ENCODE peak calls at places on chromosomes 5 and 9, in four cellular contexts. N is K562, H is HepG2, X is GM12878. A is an unnamed sample.

GRCh38 chr9:19922476-19923118 is 133.8 kb upstream of the SLC24A2 start:
- DNase-seq in N (no peak), H (peak; percentile 21), X (no peak), A (peak; percentile 81)

GRCh38 chr5:61768692-61769281 is 436.7 kb downstream of the ZSWIM6 start:
- DNase-seq in X (no peak), H (peak; percentile 70), N (peak; percentile 52), A (peak; percentile 70)

GRCh38 chr9:133210202-133210532 is 1.1 kb upstream of the OBP2B start:
- DNase-seq in N (no peak), H (peak; percentile 11), X (no peak), A (no peak)

GRCh38 chr5:74556631-74557595 is 83.6 kb downstream of the ENC1 start:
- DNase-seq in N (no peak), X (no peak), H (no peak), A (no peak)

GRCh38 chr5:35146386-35146785 is 83.9 kb downstream of the PRLR start:
- DNase-seq in N (no peak), H (no peak), X (no peak), A (no peak)

GRCh38 chr5:56322592-56322991 is 89.5 kb upstream of the ANKRD55 start:
- DNase-seq in H (no peak), X (no peak), N (no peak), A (no peak)

GRCh38 chr5:1200495-1201326 is 684 bp upstream of the SLC6A19 start:
- DNase-seq in X (no peak), N (peak; percentile 58), H (no peak), A (no peak)

GRCh38 chr5:1127991-1128785 is 16.3 kb upstream of the SLC12A7 start:
- DNase-seq in H (no peak), X (no peak), N (no peak), A (no peak)

GRCh38 chr9:89433826-89434225 is 64.1 kb downstream of the SEMA4D start:
- DNase-seq in N (no peak), H (no peak), X (no peak), A (no peak)

GRCh38 chr9:89935115-89935514 is 330.3 kb downstream of the GADD45G start:
- DNase-seq in H (no peak), X (no peak), N (no peak), A (no peak)

GRCh38 chr5:10726913-10727517 is 34.0 kb downstream of the DAP start:
- DNase-seq in H (no peak), X (no peak), N (no peak), A (no peak)

GRCh38 chr5:17256171-17256570 is 38.7 kb downstream of the BASP1 start:
- DNase-seq in X (no peak), H (no peak), N (no peak), A (no peak)

GRCh38 chr5:155906046-155906445 is 420.9 kb upstream of the SGCD start:
- DNase-seq in N (no peak), X (no peak), H (no peak), A (no peak)

GRCh38 chr9:70076678-70077077 is 33.0 kb downstream of the MAMDC2 start:
- DNase-seq in X (no peak), H (no peak), N (no peak), A (no peak)

GRCh38 chr9:84061613-84062205 is 81.1 kb downstream of the RMI1 start:
- DNase-seq in X (no peak), N (no peak), H (no peak), A (no peak)

GRCh38 chr9:27940535-27940934 is 367.3 kb upstream of the C9orf72 start:
- DNase-seq in X (no peak), H (no peak), N (no peak), A (no peak)

GRCh38 chr9:137639303-137640051 is 20.7 kb downstream of the EHMT1 start:
- DNase-seq in H (no peak), X (no peak), N (no peak), A (no peak)
- TF ChIP-seq FOXK2 in H (no peak), X (no peak), N (no peak), A (no peak)

DNA sequence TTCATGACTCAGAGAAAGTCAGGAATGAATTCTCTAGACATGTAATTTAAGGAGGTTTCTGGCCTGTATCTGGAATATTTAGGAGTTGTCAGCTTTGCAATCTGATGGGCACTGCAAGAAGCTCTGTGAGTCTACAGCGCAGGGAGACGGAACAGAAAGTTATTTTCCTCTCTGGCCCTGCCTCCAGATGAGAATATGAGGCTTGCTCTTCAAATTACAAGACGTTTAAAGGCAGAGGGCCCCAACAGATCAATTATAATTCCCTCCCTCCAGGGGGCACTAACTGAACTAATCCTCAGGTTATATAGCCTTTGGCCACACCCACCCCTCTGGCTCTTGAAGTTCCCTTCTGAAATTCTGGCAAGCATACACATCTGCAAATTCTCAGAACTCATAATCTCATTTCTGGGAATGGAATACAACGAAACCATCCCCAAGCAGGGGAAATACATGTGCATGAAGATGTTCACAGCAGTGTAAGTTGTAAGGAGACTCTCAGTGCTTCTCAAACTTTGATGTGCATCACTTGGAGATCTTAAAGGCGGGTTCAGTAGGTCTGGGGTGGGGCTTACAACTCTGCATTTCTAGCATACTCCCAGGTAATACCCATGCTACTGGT is 307.6 kb downstream of the CWC27 start:
- DNase-seq in X (no peak), H (peak; percentile 45), N (peak; percentile 82), A (peak; percentile 59)
- TF ChIP-seq TARDBP in X (no peak), H (no peak), N (no peak), A (no peak)

DNA sequence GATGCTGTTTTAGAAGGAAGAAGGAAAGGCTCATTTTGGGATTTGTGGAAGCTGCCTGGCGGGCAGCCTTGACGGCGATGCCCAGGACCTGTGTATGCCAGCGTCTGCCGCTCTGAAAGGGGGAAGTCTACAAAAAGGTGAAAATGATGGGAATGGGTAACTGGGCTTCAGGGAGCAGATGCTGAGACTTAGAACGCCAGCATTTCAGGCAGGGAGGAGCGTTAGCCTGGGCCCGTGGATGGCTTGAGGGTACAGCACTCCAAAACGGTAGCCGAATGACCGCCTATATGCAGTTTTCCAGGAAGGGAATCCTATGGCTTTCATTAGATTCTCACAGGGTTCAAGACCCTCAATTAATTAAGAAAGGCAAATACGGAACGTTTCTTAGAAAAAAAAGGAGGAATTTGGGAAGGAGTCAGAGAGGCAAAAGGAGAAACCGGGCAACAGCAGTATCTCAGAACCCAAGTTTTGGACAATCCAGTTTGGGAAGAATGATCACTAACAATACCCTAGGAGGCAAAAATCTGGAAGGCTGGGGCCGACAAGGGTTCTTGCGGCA is 655 bp downstream of the AMACR start:
- DNase-seq in N (no peak), H (no peak), X (no peak), A (no peak)
- TF ChIP-seq FOXK2 in N (no peak), H (no peak), X (no peak), A (no peak)

GRCh38 chr5:14179446-14179845 is 36.3 kb downstream of the TRIO start:
- DNase-seq in X (no peak), H (no peak), N (no peak), A (no peak)
- TF ChIP-seq TARDBP in X (no peak), H (no peak), N (no peak), A (no peak)

DNA sequence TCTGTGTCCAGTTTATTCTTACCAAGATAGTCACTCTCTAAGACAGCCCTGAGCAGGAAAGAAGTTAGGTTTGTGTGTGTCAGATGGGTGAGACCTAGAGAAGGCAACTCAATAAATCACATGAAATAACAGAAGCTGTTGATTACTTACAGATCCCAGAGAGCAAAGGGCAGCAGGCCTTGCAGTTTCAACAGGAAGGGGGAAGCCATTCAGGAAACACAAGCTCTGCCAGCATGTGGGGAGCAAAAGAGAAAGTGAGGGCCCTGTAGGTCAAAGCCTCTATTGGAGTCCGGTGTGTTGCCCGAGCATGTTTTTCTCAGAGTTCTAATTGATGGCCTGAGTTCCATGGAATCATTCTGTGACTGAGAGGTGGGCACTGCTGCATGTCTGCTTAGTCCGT is 1193.7 kb upstream of the CDH18 start:
- DNase-seq in H (no peak), N (no peak), X (no peak), A (no peak)
- TF ChIP-seq FOXK2 in H (no peak), N (no peak), X (no peak), A (no peak)

DNA sequence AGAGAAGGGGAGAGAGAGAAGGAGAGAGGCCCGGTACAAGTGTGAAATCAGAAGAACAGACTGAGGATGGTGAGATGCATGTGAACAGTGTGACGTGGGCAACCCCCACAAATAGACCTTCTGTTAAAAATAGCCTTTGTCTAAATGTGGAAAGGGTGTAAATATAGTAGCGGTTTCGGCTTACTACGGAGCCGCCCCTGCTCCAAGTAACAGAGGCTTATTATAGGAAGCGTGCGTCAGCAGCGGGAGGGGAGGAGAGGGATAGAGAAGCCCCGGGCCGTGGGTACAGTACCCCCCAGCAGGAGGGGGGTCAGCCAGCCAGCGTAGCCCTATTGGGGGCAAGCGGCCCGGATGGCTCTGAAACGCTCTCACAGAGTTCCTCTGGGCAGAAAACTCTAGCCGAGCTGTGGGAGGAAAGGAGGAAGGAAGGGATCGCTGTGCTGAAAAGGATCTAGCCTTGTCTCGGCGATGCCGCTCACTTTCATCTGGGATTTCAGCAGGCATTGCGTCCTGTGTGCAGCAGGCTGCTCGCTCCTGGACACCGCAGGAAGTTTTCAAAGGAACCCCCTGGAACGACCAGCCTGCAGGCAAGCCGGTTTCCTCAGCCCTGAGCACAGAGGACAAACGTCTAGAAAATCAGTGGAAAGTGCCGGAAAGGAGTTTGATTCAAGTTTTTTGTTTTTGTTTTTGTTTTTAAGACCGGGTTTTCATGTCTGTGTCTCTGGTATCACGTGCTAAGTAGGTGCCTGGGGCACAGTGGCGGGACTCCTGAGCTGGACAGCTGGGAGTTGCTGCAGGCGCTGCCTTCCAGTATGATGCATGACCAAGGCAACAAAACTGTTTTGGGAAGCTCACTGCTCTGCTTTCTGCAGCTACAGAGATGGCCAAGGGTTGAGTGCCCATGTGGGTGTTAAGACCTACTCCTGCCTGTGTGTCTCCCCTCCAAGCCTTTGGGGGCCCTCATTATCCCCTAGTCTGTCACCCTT is 146.6 kb downstream of the SEC61B start:
- DNase-seq in X (peak; percentile 24), H (no peak), N (no peak), A (no peak)
- TF ChIP-seq TARDBP in X (no peak), H (no peak), N (no peak), A (no peak)

GRCh38 chr5:18553269-18553668 is 919.0 kb downstream of the TAF11L14 start:
- DNase-seq in H (no peak), N (no peak), X (no peak), A (no peak)

GRCh38 chr5:18546570-18546969 is 912.3 kb downstream of the TAF11L14 start:
- DNase-seq in H (no peak), N (no peak), X (no peak), A (no peak)

GRCh38 chr5:18551716-18552115 is 917.5 kb downstream of the TAF11L14 start:
- DNase-seq in X (no peak), N (no peak), H (no peak), A (no peak)
- TF ChIP-seq FOXK2 in X (no peak), N (no peak), H (no peak), A (no peak)

DNA sequence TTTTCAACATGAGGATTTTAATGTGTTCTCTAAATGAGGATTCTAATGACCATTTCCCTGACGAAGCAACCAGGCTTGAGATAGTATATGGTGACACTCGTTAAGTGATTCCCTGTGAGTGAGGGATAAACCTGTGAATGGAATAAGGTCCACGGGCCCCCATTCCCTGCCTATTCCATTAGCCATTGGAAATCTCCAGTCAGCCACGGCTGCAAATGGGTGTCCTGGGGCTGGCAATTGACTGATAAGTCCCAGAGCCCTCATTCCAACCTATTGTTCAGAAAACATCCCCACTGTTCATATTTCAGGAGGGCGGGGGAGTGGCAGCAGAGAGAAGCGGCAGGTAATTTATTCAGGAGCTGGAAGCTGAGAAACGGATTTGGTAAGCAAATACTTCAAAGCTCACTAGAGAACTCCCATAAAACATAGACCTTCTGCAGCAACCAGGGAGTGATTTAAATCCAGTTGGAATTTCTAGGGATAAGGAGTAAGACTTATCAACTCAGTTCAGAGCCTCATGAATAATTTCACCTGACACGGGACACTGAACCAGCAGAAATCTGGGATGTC is 42.0 kb downstream of the TMEM174 start:
- DNase-seq in X (no peak), H (no peak), N (no peak), A (no peak)
- TF ChIP-seq TARDBP in X (no peak), H (no peak), N (no peak), A (no peak)

A was measured in HEK293T.